ENCODE peak calls at places on chromosomes 11 and 22, in six cellular contexts. F is foreskin fibroblast, R is HS-5, X is left ventricle myocardium superior, U is SW 1271, J is upper lobe of right lung. G is an unnamed sample.

GRCh38 chr22:23696326-23696851 is 5.6 kb downstream of the RGL4 start:
- DNase-seq in F (no peak), R (no peak), X (no peak), U (no peak), J (peak), G (no peak)

GRCh38 chr11:128547946-128548654 is 39.3 kb downstream of the ETS1 start:
- DNase-seq in F (no peak), R (no peak), X (no peak), U (no peak), J (no peak), G (no peak)

GRCh38 chr11:32259641-32260081 is 168.8 kb downstream of the RCN1 start:
- DNase-seq in F (no peak), R (peak), X (peak), U (no peak), J (peak), G (peak)

GRCh38 chr22:19599004-19599403 is 74.8 kb upstream of the CLDN5 start:
- DNase-seq in F (no peak), R (no peak), X (no peak), U (no peak), J (no peak), G (no peak)

GRCh38 chr11:59053387-59053786 is 32.7 kb upstream of the GLYATL1B start:
- DNase-seq in F (peak), R (no peak), X (peak), U (no peak), J (peak), G (peak)

GRCh38 chr22:49153921-49154320 is 673.8 kb downstream of the BRD1 start:
- DNase-seq in F (no peak), R (no peak), X (no peak), U (no peak), J (no peak), G (no peak)

GRCh38 chr11:76752321-76753175 is 30.6 kb upstream of the TSKU start:
- DNase-seq in F (peak), R (peak), X (peak), U (no peak), J (peak), G (no peak)

GRCh38 chr11:36953986-36954385 is 355.9 kb upstream of the RAG2 start:
- DNase-seq in F (no peak), R (peak), X (no peak), U (no peak), J (no peak), G (no peak)

GRCh38 chr11:15901790-15902189 is 454.6 kb downstream of the SOX6 start:
- DNase-seq in F (no peak), R (no peak), X (no peak), U (no peak), J (peak), G (no peak)

GRCh38 chr22:20437253-20438065 is at the start of gene SCARF2:
- DNase-seq in F (peak), R (no peak), X (peak), U (no peak), J (peak), G (no peak)

GRCh38 chr22:45397806-45398205 is 15.6 kb downstream of the SMC1B start:
- DNase-seq in F (no peak), R (no peak), X (no peak), U (no peak), J (no peak), G (no peak)

GRCh38 chr22:34414467-34415440 is 494.5 kb upstream of the LARGE1 start:
- DNase-seq in F (no peak), R (no peak), X (no peak), U (no peak), J (no peak), G (peak)

GRCh38 chr22:19143967-19144400 is 467 bp downstream of the ESS2 start:
- DNase-seq in F (no peak), R (no peak), X (no peak), U (no peak), J (no peak), G (no peak)

GRCh38 chr11:2768471-2769408 is 68.9 kb upstream of the KCNQ1OT1 start:
- DNase-seq in F (peak), R (peak), X (peak), U (no peak), J (no peak), G (no peak)

GRCh38 chr22:46652081-46652929 is 32.1 kb downstream of the GRAMD4 start:
- DNase-seq in F (no peak), R (no peak), X (peak), U (no peak), J (no peak), G (no peak)

GRCh38 chr22:27097481-27097880 is 440.1 kb downstream of the MIAT start:
- DNase-seq in F (no peak), R (no peak), X (no peak), U (no peak), J (no peak), G (no peak)

GRCh38 chr11:13884159-13884799 is 78.2 kb upstream of the SPON1 start:
- DNase-seq in F (no peak), R (no peak), X (no peak), U (no peak), J (no peak), G (no peak)

GRCh38 chr11:34495724-34496377 is 17.7 kb downstream of the ELF5 start:
- DNase-seq in F (no peak), R (no peak), X (no peak), U (no peak), J (peak), G (no peak)

GRCh38 chr11:88293931-88294330 is 43.6 kb downstream of the CTSC start:
- DNase-seq in F (peak), R (peak), X (no peak), U (no peak), J (no peak), G (no peak)

GRCh38 chr22:46622081-46622521 is 1.9 kb downstream of the GRAMD4 start:
- DNase-seq in F (no peak), R (no peak), X (peak), U (no peak), J (no peak), G (peak)

GRCh38 chr11:2266586-2267305 is 3.6 kb downstream of the ASCL2 start:
- DNase-seq in F (no peak), R (no peak), X (no peak), U (no peak), J (no peak), G (no peak)

GRCh38 chr11:9069256-9069655 is 22.1 kb downstream of the SCUBE2 start:
- DNase-seq in F (no peak), R (no peak), X (no peak), U (no peak), J (no peak), G (no peak)

G was measured in Ammon's horn.